ENCODE peak calls at places on chromosomes 11 and 22, in ten cellular contexts. One of them, this sample, is unnamed.

GRCh38 chr11:116879789-116880402 is 42.5 kb upstream of the APOA1 start:
- DNase-seq in fibroblast of gingiva: peak
- DNase-seq in WTC11: no peak
- DNase-seq in neural progenitor cell: peak
- DNase-seq in progenitor cell of endocrine pancreas: no peak
- DNase-seq in HCT116: peak
- DNase-seq in activated CD4-positive, alpha-beta T cell treated with anti-CD3 and anti-CD28 coated beads for 4 hours: no peak
- DNase-seq in cardiac septum: no peak
- DNase-seq in HTR-8/SVneo: peak
- DNase-seq in mucosa of descending colon: no peak
- DNase-seq in this sample: no peak

GRCh38 chr11:16184588-16184987 is 171.8 kb downstream of the SOX6 start:
- DNase-seq in fibroblast of gingiva: peak
- DNase-seq in WTC11: no peak
- DNase-seq in neural progenitor cell: no peak
- DNase-seq in progenitor cell of endocrine pancreas: no peak
- DNase-seq in HCT116: no peak
- DNase-seq in activated CD4-positive, alpha-beta T cell treated with anti-CD3 and anti-CD28 coated beads for 4 hours: no peak
- DNase-seq in cardiac septum: no peak
- DNase-seq in HTR-8/SVneo: no peak
- DNase-seq in mucosa of descending colon: no peak
- DNase-seq in this sample: no peak

GRCh38 chr11:3146612-3147256 is 18.4 kb downstream of the OSBPL5 start:
- DNase-seq in fibroblast of gingiva: peak
- DNase-seq in WTC11: no peak
- DNase-seq in neural progenitor cell: no peak
- DNase-seq in progenitor cell of endocrine pancreas: no peak
- DNase-seq in HCT116: no peak
- DNase-seq in activated CD4-positive, alpha-beta T cell treated with anti-CD3 and anti-CD28 coated beads for 4 hours: no peak
- DNase-seq in cardiac septum: no peak
- DNase-seq in HTR-8/SVneo: peak
- DNase-seq in mucosa of descending colon: no peak
- DNase-seq in this sample: no peak

GRCh38 chr22:30202531-30203006 is 44.0 kb downstream of the LIF start:
- DNase-seq in fibroblast of gingiva: peak
- DNase-seq in WTC11: no peak
- DNase-seq in neural progenitor cell: peak
- DNase-seq in progenitor cell of endocrine pancreas: no peak
- DNase-seq in HCT116: no peak
- DNase-seq in activated CD4-positive, alpha-beta T cell treated with anti-CD3 and anti-CD28 coated beads for 4 hours: no peak
- DNase-seq in cardiac septum: no peak
- DNase-seq in HTR-8/SVneo: no peak
- DNase-seq in mucosa of descending colon: peak
- DNase-seq in this sample: no peak

GRCh38 chr22:44914026-44914721 is 95.6 kb downstream of the PHF21B start:
- DNase-seq in fibroblast of gingiva: no peak
- DNase-seq in WTC11: no peak
- DNase-seq in neural progenitor cell: no peak
- DNase-seq in progenitor cell of endocrine pancreas: no peak
- DNase-seq in HCT116: no peak
- DNase-seq in activated CD4-positive, alpha-beta T cell treated with anti-CD3 and anti-CD28 coated beads for 4 hours: no peak
- DNase-seq in cardiac septum: peak
- DNase-seq in HTR-8/SVneo: no peak
- DNase-seq in mucosa of descending colon: peak
- DNase-seq in this sample: no peak

GRCh38 chr22:40898850-40899357 is 37.0 kb upstream of the DNAJB7 start:
- DNase-seq in fibroblast of gingiva: peak
- DNase-seq in WTC11: no peak
- DNase-seq in neural progenitor cell: peak
- DNase-seq in progenitor cell of endocrine pancreas: no peak
- DNase-seq in HCT116: peak
- DNase-seq in activated CD4-positive, alpha-beta T cell treated with anti-CD3 and anti-CD28 coated beads for 4 hours: peak
- DNase-seq in cardiac septum: no peak
- DNase-seq in HTR-8/SVneo: peak
- DNase-seq in mucosa of descending colon: no peak
- DNase-seq in this sample: no peak

GRCh38 chr22:44630826-44631225 is 71.2 kb upstream of the PRR5 start:
- DNase-seq in fibroblast of gingiva: no peak
- DNase-seq in WTC11: no peak
- DNase-seq in neural progenitor cell: no peak
- DNase-seq in progenitor cell of endocrine pancreas: no peak
- DNase-seq in HCT116: no peak
- DNase-seq in activated CD4-positive, alpha-beta T cell treated with anti-CD3 and anti-CD28 coated beads for 4 hours: no peak
- DNase-seq in cardiac septum: no peak
- DNase-seq in HTR-8/SVneo: no peak
- DNase-seq in mucosa of descending colon: no peak
- DNase-seq in this sample: no peak

GRCh38 chr22:29994941-29995340 is 85.3 kb upstream of the HORMAD2 start:
- DNase-seq in fibroblast of gingiva: no peak
- DNase-seq in WTC11: no peak
- DNase-seq in neural progenitor cell: no peak
- DNase-seq in progenitor cell of endocrine pancreas: no peak
- DNase-seq in HCT116: no peak
- DNase-seq in activated CD4-positive, alpha-beta T cell treated with anti-CD3 and anti-CD28 coated beads for 4 hours: no peak
- DNase-seq in cardiac septum: no peak
- DNase-seq in HTR-8/SVneo: no peak
- DNase-seq in mucosa of descending colon: no peak
- DNase-seq in this sample: no peak

GRCh38 chr22:45785458-45785857 is 113.8 kb downstream of the ATXN10 start:
- DNase-seq in fibroblast of gingiva: no peak
- DNase-seq in WTC11: no peak
- DNase-seq in neural progenitor cell: no peak
- DNase-seq in progenitor cell of endocrine pancreas: no peak
- DNase-seq in HCT116: no peak
- DNase-seq in activated CD4-positive, alpha-beta T cell treated with anti-CD3 and anti-CD28 coated beads for 4 hours: no peak
- DNase-seq in cardiac septum: no peak
- DNase-seq in HTR-8/SVneo: no peak
- DNase-seq in mucosa of descending colon: no peak
- DNase-seq in this sample: no peak

GRCh38 chr22:50456466-50457234 is 18.2 kb downstream of the SBF1 start:
- DNase-seq in fibroblast of gingiva: no peak
- DNase-seq in WTC11: peak
- DNase-seq in neural progenitor cell: peak
- DNase-seq in progenitor cell of endocrine pancreas: no peak
- DNase-seq in HCT116: no peak
- DNase-seq in activated CD4-positive, alpha-beta T cell treated with anti-CD3 and anti-CD28 coated beads for 4 hours: no peak
- DNase-seq in cardiac septum: no peak
- DNase-seq in HTR-8/SVneo: no peak
- DNase-seq in mucosa of descending colon: no peak
- DNase-seq in this sample: no peak

GRCh38 chr22:46070722-46071450 is 79.4 kb upstream of the PPARA start:
- DNase-seq in fibroblast of gingiva: no peak
- DNase-seq in WTC11: peak
- DNase-seq in neural progenitor cell: peak
- DNase-seq in progenitor cell of endocrine pancreas: no peak
- DNase-seq in HCT116: no peak
- DNase-seq in activated CD4-positive, alpha-beta T cell treated with anti-CD3 and anti-CD28 coated beads for 4 hours: peak
- DNase-seq in cardiac septum: peak
- DNase-seq in HTR-8/SVneo: peak
- DNase-seq in mucosa of descending colon: peak
- DNase-seq in this sample: no peak

GRCh38 chr11:121451982-121452608 is at the start of gene SORL1:
- DNase-seq in fibroblast of gingiva: peak
- DNase-seq in WTC11: peak
- DNase-seq in neural progenitor cell: peak
- DNase-seq in progenitor cell of endocrine pancreas: peak
- DNase-seq in HCT116: no peak
- DNase-seq in activated CD4-positive, alpha-beta T cell treated with anti-CD3 and anti-CD28 coated beads for 4 hours: peak
- DNase-seq in cardiac septum: peak
- DNase-seq in HTR-8/SVneo: peak
- DNase-seq in mucosa of descending colon: peak
- DNase-seq in this sample: peak

GRCh38 chr22:25153961-25154685 is 45.5 kb upstream of the CRYBB3 start:
- DNase-seq in fibroblast of gingiva: peak
- DNase-seq in WTC11: no peak
- DNase-seq in neural progenitor cell: peak
- DNase-seq in progenitor cell of endocrine pancreas: no peak
- DNase-seq in HCT116: no peak
- DNase-seq in activated CD4-positive, alpha-beta T cell treated with anti-CD3 and anti-CD28 coated beads for 4 hours: no peak
- DNase-seq in cardiac septum: no peak
- DNase-seq in HTR-8/SVneo: peak
- DNase-seq in mucosa of descending colon: peak
- DNase-seq in this sample: no peak

GRCh38 chr11:35610636-35611035 is 7.6 kb upstream of the FJX1 start:
- DNase-seq in fibroblast of gingiva: no peak
- DNase-seq in WTC11: no peak
- DNase-seq in neural progenitor cell: no peak
- DNase-seq in progenitor cell of endocrine pancreas: no peak
- DNase-seq in HCT116: no peak
- DNase-seq in activated CD4-positive, alpha-beta T cell treated with anti-CD3 and anti-CD28 coated beads for 4 hours: no peak
- DNase-seq in cardiac septum: no peak
- DNase-seq in HTR-8/SVneo: no peak
- DNase-seq in mucosa of descending colon: no peak
- DNase-seq in this sample: no peak

GRCh38 chr11:87971354-87971753 is 203.9 kb downstream of the RAB38 start:
- DNase-seq in fibroblast of gingiva: no peak
- DNase-seq in WTC11: no peak
- DNase-seq in neural progenitor cell: no peak
- DNase-seq in progenitor cell of endocrine pancreas: no peak
- DNase-seq in HCT116: no peak
- DNase-seq in activated CD4-positive, alpha-beta T cell treated with anti-CD3 and anti-CD28 coated beads for 4 hours: no peak
- DNase-seq in cardiac septum: no peak
- DNase-seq in HTR-8/SVneo: no peak
- DNase-seq in mucosa of descending colon: no peak
- DNase-seq in this sample: no peak

GRCh38 chr11:4680341-4680740 is 17.3 kb downstream of the OR51E2 start:
- DNase-seq in fibroblast of gingiva: no peak
- DNase-seq in WTC11: no peak
- DNase-seq in neural progenitor cell: no peak
- DNase-seq in progenitor cell of endocrine pancreas: no peak
- DNase-seq in HCT116: no peak
- DNase-seq in activated CD4-positive, alpha-beta T cell treated with anti-CD3 and anti-CD28 coated beads for 4 hours: no peak
- DNase-seq in cardiac septum: no peak
- DNase-seq in HTR-8/SVneo: no peak
- DNase-seq in mucosa of descending colon: no peak
- DNase-seq in this sample: no peak

GRCh38 chr11:127564803-127565202 is 564.2 kb upstream of the KIRREL3 start:
- DNase-seq in fibroblast of gingiva: no peak
- DNase-seq in WTC11: no peak
- DNase-seq in neural progenitor cell: no peak
- DNase-seq in progenitor cell of endocrine pancreas: no peak
- DNase-seq in HCT116: no peak
- DNase-seq in activated CD4-positive, alpha-beta T cell treated with anti-CD3 and anti-CD28 coated beads for 4 hours: no peak
- DNase-seq in cardiac septum: no peak
- DNase-seq in HTR-8/SVneo: no peak
- DNase-seq in mucosa of descending colon: no peak
- DNase-seq in this sample: no peak

GRCh38 chr11:22938691-22939090 is 78.4 kb upstream of the CCDC179 start:
- DNase-seq in fibroblast of gingiva: no peak
- DNase-seq in WTC11: no peak
- DNase-seq in neural progenitor cell: peak
- DNase-seq in progenitor cell of endocrine pancreas: no peak
- DNase-seq in HCT116: no peak
- DNase-seq in activated CD4-positive, alpha-beta T cell treated with anti-CD3 and anti-CD28 coated beads for 4 hours: no peak
- DNase-seq in cardiac septum: no peak
- DNase-seq in HTR-8/SVneo: no peak
- DNase-seq in mucosa of descending colon: no peak
- DNase-seq in this sample: no peak

GRCh38 chr11:72228229-72228843 is 3.8 kb downstream of the INPPL1 start:
- DNase-seq in fibroblast of gingiva: no peak
- DNase-seq in WTC11: no peak
- DNase-seq in neural progenitor cell: no peak
- DNase-seq in progenitor cell of endocrine pancreas: no peak
- DNase-seq in HCT116: no peak
- DNase-seq in activated CD4-positive, alpha-beta T cell treated with anti-CD3 and anti-CD28 coated beads for 4 hours: no peak
- DNase-seq in cardiac septum: peak
- DNase-seq in HTR-8/SVneo: no peak
- DNase-seq in mucosa of descending colon: no peak
- DNase-seq in this sample: peak

GRCh38 chr11:131235328-131236298 is 134.8 kb upstream of the NTM start:
- DNase-seq in fibroblast of gingiva: no peak
- DNase-seq in WTC11: peak
- DNase-seq in neural progenitor cell: no peak
- DNase-seq in progenitor cell of endocrine pancreas: no peak
- DNase-seq in HCT116: no peak
- DNase-seq in activated CD4-positive, alpha-beta T cell treated with anti-CD3 and anti-CD28 coated beads for 4 hours: no peak
- DNase-seq in cardiac septum: no peak
- DNase-seq in HTR-8/SVneo: no peak
- DNase-seq in mucosa of descending colon: no peak
- DNase-seq in this sample: no peak

GRCh38 chr11:3920148-3920852 is 64.8 kb downstream of the STIM1 start:
- DNase-seq in fibroblast of gingiva: peak
- DNase-seq in WTC11: no peak
- DNase-seq in neural progenitor cell: no peak
- DNase-seq in progenitor cell of endocrine pancreas: no peak
- DNase-seq in HCT116: peak
- DNase-seq in activated CD4-positive, alpha-beta T cell treated with anti-CD3 and anti-CD28 coated beads for 4 hours: peak
- DNase-seq in cardiac septum: no peak
- DNase-seq in HTR-8/SVneo: no peak
- DNase-seq in mucosa of descending colon: no peak
- DNase-seq in this sample: no peak

GRCh38 chr11:113730887-113731726 is 25.0 kb upstream of the TMPRSS5 start:
- DNase-seq in fibroblast of gingiva: peak
- DNase-seq in WTC11: peak
- DNase-seq in neural progenitor cell: peak
- DNase-seq in progenitor cell of endocrine pancreas: no peak
- DNase-seq in HCT116: peak
- DNase-seq in activated CD4-positive, alpha-beta T cell treated with anti-CD3 and anti-CD28 coated beads for 4 hours: no peak
- DNase-seq in cardiac septum: no peak
- DNase-seq in HTR-8/SVneo: peak
- DNase-seq in mucosa of descending colon: no peak
- DNase-seq in this sample: no peak

GRCh38 chr11:77014669-77015068 is 19.5 kb upstream of the B3GNT6 start:
- DNase-seq in fibroblast of gingiva: no peak
- DNase-seq in WTC11: no peak
- DNase-seq in neural progenitor cell: no peak
- DNase-seq in progenitor cell of endocrine pancreas: no peak
- DNase-seq in HCT116: no peak
- DNase-seq in activated CD4-positive, alpha-beta T cell treated with anti-CD3 and anti-CD28 coated beads for 4 hours: no peak
- DNase-seq in cardiac septum: no peak
- DNase-seq in HTR-8/SVneo: no peak
- DNase-seq in mucosa of descending colon: no peak
- DNase-seq in this sample: no peak

GRCh38 chr11:32821517-32821916 is 8.2 kb upstream of the PRRG4 start:
- DNase-seq in fibroblast of gingiva: no peak
- DNase-seq in WTC11: no peak
- DNase-seq in neural progenitor cell: no peak
- DNase-seq in progenitor cell of endocrine pancreas: no peak
- DNase-seq in HCT116: no peak
- DNase-seq in activated CD4-positive, alpha-beta T cell treated with anti-CD3 and anti-CD28 coated beads for 4 hours: no peak
- DNase-seq in cardiac septum: no peak
- DNase-seq in HTR-8/SVneo: no peak
- DNase-seq in mucosa of descending colon: no peak
- DNase-seq in this sample: no peak

GRCh38 chr11:31779268-31779879 is 31.7 kb downstream of the PAX6 start:
- DNase-seq in fibroblast of gingiva: peak
- DNase-seq in WTC11: no peak
- DNase-seq in neural progenitor cell: peak
- DNase-seq in progenitor cell of endocrine pancreas: no peak
- DNase-seq in HCT116: no peak
- DNase-seq in activated CD4-positive, alpha-beta T cell treated with anti-CD3 and anti-CD28 coated beads for 4 hours: no peak
- DNase-seq in cardiac septum: no peak
- DNase-seq in HTR-8/SVneo: no peak
- DNase-seq in mucosa of descending colon: no peak
- DNase-seq in this sample: no peak

GRCh38 chr22:23774922-23775436 is 2.3 kb downstream of the MMP11 start:
- DNase-seq in fibroblast of gingiva: peak
- DNase-seq in WTC11: no peak
- DNase-seq in neural progenitor cell: peak
- DNase-seq in progenitor cell of endocrine pancreas: no peak
- DNase-seq in HCT116: no peak
- DNase-seq in activated CD4-positive, alpha-beta T cell treated with anti-CD3 and anti-CD28 coated beads for 4 hours: no peak
- DNase-seq in cardiac septum: no peak
- DNase-seq in HTR-8/SVneo: no peak
- DNase-seq in mucosa of descending colon: peak
- DNase-seq in this sample: no peak

GRCh38 chr11:1983601-1983961 is 14.1 kb downstream of the H19 start:
- DNase-seq in fibroblast of gingiva: no peak
- DNase-seq in WTC11: no peak
- DNase-seq in neural progenitor cell: no peak
- DNase-seq in progenitor cell of endocrine pancreas: no peak
- DNase-seq in HCT116: no peak
- DNase-seq in activated CD4-positive, alpha-beta T cell treated with anti-CD3 and anti-CD28 coated beads for 4 hours: no peak
- DNase-seq in cardiac septum: no peak
- DNase-seq in HTR-8/SVneo: no peak
- DNase-seq in mucosa of descending colon: peak
- DNase-seq in this sample: no peak

This sample was measured in type B pancreatic cell.